ENCODE peak calls at places on chromosome 20, in ten cellular contexts. D is stimulated activated CD8-positive, alpha-beta memory T cell treated with anti-CD3 and anti-CD28 coated beads, Interleukin-2, amount 100 ng/mL, for 1 hour; R is mesendoderm; B is heart left ventricle; W is LoVo; T is NCI-H446; F is skeletal muscle cell; P is cardiac fibroblast; U is naive thymus-derived CD4-positive, alpha-beta T cell; K is stomach. X is an unnamed sample.

GRCh38 chr20:53829706-53830521 is 236.3 kb upstream of the ZNF217 start:
- DNase-seq in D (no peak), T (no peak), U (no peak), W (peak), P (peak), F (peak), K (no peak), B (no peak), R (no peak), X (no peak)

GRCh38 chr20:5100684-5101347 is 18.9 kb downstream of the PCNA start:
- DNase-seq in P (peak), W (peak), U (peak), R (peak), D (peak), F (peak), K (peak), T (peak), B (peak), X (peak)

GRCh38 chr20:8912731-8913130 is 156.2 kb upstream of the PLCB4 start:
- DNase-seq in W (no peak), U (no peak), B (no peak), T (peak), F (no peak), D (no peak), K (no peak), R (no peak), P (no peak), X (no peak)

GRCh38 chr20:23111307-23111943 is 25.3 kb upstream of the CD93 start:
- DNase-seq in U (no peak), D (no peak), W (no peak), K (no peak), F (no peak), T (no peak), R (no peak), B (no peak), P (no peak), X (peak)

GRCh38 chr20:48708630-48709029 is 119.2 kb downstream of the PREX1 start:
- DNase-seq in T (no peak), B (no peak), D (no peak), U (no peak), R (no peak), P (no peak), F (no peak), W (no peak), K (no peak), X (no peak)

GRCh38 chr20:4167261-4168004 is 152.1 kb upstream of the RNF24 start:
- DNase-seq in D (no peak), R (no peak), U (no peak), P (no peak), T (no peak), B (no peak), F (no peak), K (no peak), W (no peak), X (no peak)

GRCh38 chr20:22846829-22847228 is 188.3 kb upstream of the SSTR4 start:
- DNase-seq in D (no peak), P (no peak), K (no peak), W (no peak), U (no peak), B (no peak), R (no peak), T (no peak), F (no peak), X (no peak)

GRCh38 chr20:64077094-64077493 is 2.2 kb downstream of the RGS19 start:
- DNase-seq in W (no peak), P (no peak), F (no peak), K (no peak), D (no peak), U (no peak), B (no peak), R (no peak), T (no peak), X (no peak)

GRCh38 chr20:35652641-35653429 is 11.9 kb downstream of the CPNE1 start:
- DNase-seq in F (no peak), T (no peak), D (no peak), B (no peak), K (no peak), P (no peak), R (no peak), U (no peak), W (no peak), X (no peak)

X was measured in NCI-H345.